ENCODE peak calls at places on chromosome 5, in four cellular contexts. R, N, B and Y are unnamed samples.

GRCh38 chr5:159217236-159217635 is 7.9 kb upstream of the RNF145 start:
- DNase-seq in R (no peak), N (no peak), B (no peak), Y (no peak)

GRCh38 chr5:51618234-51618633 is 235.0 kb downstream of the ISL1 start:
- DNase-seq in R (no peak), N (no peak), B (no peak), Y (no peak)

GRCh38 chr5:158435161-158435616 is 576.2 kb upstream of the CLINT1 start:
- DNase-seq in R (no peak), N (no peak), B (peak), Y (no peak)

GRCh38 chr5:141186897-141187512 is at the start of gene PCDHB9:
- DNase-seq in R (no peak), N (no peak), B (no peak), Y (peak)

GRCh38 chr5:96629774-96630173 is 32.4 kb upstream of the CAST start:
- DNase-seq in R (no peak), N (no peak), B (peak), Y (peak)

GRCh38 chr5:1471240-1471853 is 26.1 kb upstream of the SLC6A3 start:
- DNase-seq in R (no peak), N (no peak), B (no peak), Y (no peak)

GRCh38 chr5:146751781-146752401 is 126.7 kb downstream of the PPP2R2B start:
- DNase-seq in R (no peak), N (no peak), B (no peak), Y (no peak)

GRCh38 chr5:98997000-98997399 is 68.2 kb upstream of the CHD1 start:
- DNase-seq in R (no peak), N (no peak), B (peak), Y (no peak)

GRCh38 chr5:153584561-153585359 is 94.3 kb downstream of the GRIA1 start:
- DNase-seq in R (no peak), N (no peak), B (no peak), Y (no peak)

GRCh38 chr5:52491071-52491828 is 296.5 kb upstream of the ITGA1 start:
- DNase-seq in R (no peak), N (no peak), B (no peak), Y (no peak)

GRCh38 chr5:112529525-112529924 is 110.4 kb upstream of the EPB41L4A start:
- DNase-seq in R (no peak), N (no peak), B (no peak), Y (no peak)

GRCh38 chr5:154159343-154159742 is 31.2 kb upstream of the GALNT10 start:
- DNase-seq in R (no peak), N (no peak), B (peak), Y (no peak)

GRCh38 chr5:139391570-139392323 is 2.0 kb upstream of the MZB1 start:
- DNase-seq in R (no peak), N (no peak), B (no peak), Y (peak)

GRCh38 chr5:153523831-153524230 is 33.4 kb downstream of the GRIA1 start:
- DNase-seq in R (no peak), N (peak), B (peak), Y (no peak)

GRCh38 chr5:131384616-131385214 is 120.9 kb downstream of the CDC42SE2 start:
- DNase-seq in R (no peak), N (no peak), B (no peak), Y (no peak)

GRCh38 chr5:102802704-102803458 is 47.8 kb downstream of the PAM start:
- DNase-seq in R (no peak), N (no peak), B (no peak), Y (no peak)

GRCh38 chr5:42874621-42875198 is 63.0 kb upstream of the SELENOP start:
- DNase-seq in R (no peak), N (no peak), B (no peak), Y (no peak)

GRCh38 chr5:178788381-178789085 is 58.1 kb upstream of the ZNF354A start:
- DNase-seq in R (no peak), N (no peak), B (no peak), Y (no peak)

GRCh38 chr5:110880413-110880812 is 141.6 kb downstream of the SLC25A46 start:
- DNase-seq in R (no peak), N (peak), B (peak), Y (peak)

GRCh38 chr5:31502506-31502905 is 29.4 kb downstream of the DROSHA start:
- DNase-seq in R (peak), N (no peak), B (no peak), Y (no peak)

GRCh38 chr5:124021066-124021641 is 509.2 kb downstream of the CSNK1G3 start:
- DNase-seq in R (no peak), N (no peak), B (no peak), Y (no peak)

GRCh38 chr5:58042933-58043606 is 416.8 kb downstream of the PLK2 start:
- DNase-seq in R (no peak), N (no peak), B (peak), Y (no peak)

GRCh38 chr5:179255527-179256228 is 89.6 kb downstream of the ADAMTS2 start:
- DNase-seq in R (no peak), N (no peak), B (no peak), Y (no peak)

GRCh38 chr5:72066658-72067057 is 40.6 kb upstream of the MAP1B start:
- DNase-seq in R (no peak), N (no peak), B (peak), Y (peak)

GRCh38 chr5:97127727-97128126 is 14.7 kb downstream of the LIX1 start:
- DNase-seq in R (no peak), N (no peak), B (no peak), Y (no peak)

GRCh38 chr5:122394313-122394712 is 82.3 kb downstream of the SNCAIP start:
- DNase-seq in R (no peak), N (no peak), B (no peak), Y (no peak)

GRCh38 chr5:31113666-31114065 is 79.8 kb upstream of the CDH6 start:
- DNase-seq in R (no peak), N (no peak), B (no peak), Y (no peak)

GRCh38 chr5:106397700-106398099 is 1273.0 kb downstream of the EFNA5 start:
- DNase-seq in R (no peak), N (no peak), B (peak), Y (peak)

GRCh38 chr5:73596705-73597328 is 29.2 kb upstream of the ARHGEF28 start:
- DNase-seq in R (no peak), N (peak), B (peak), Y (peak)

GRCh38 chr5:116992681-116993080 is 418.1 kb upstream of the SEMA6A start:
- DNase-seq in R (no peak), N (no peak), B (no peak), Y (no peak)

DNA sequence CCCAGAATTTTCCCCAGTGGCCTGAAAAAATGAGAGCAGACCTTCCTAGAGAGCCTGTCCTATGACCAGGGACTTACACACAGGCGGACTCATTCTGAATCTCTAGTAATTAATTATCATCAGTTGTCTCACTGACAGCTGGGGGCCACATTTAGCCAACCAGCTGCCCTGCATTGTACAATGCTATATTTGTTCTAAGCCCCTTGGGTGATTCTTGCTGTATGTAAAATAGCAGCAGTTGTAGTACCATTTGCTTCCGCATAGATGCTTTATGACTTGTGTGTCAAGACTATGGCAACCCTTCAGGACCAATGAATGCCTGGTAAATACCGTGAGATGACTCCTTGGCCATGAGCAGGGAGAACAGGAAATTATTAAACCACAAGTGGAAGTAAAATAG is 415.4 kb upstream of the SEMA6A start:
- DNase-seq in R (no peak), N (no peak), B (no peak), Y (no peak)
- TF ChIP-seq CTCF in R (no peak), N (no peak), B (no peak), Y (no peak)

DNA sequence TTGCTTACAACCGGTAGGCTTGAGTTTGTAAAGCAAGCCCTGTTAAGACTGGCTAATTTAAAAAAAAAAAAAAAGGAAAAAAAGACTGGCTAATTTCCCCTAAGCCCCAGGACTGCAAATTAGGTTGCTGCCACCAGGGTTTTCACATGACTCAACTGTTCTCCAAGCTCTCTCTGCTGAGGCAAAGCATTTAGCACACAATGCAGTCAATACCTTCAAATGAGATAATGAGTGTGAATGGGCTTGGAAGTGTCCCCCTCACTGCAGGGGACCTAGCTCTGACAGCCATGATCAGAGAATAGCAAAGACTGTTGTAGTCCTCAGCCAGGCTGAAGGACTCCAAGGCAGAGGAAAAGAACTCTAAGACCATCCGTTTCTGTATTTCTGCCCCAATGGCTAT is 42.8 kb upstream of the ZSWIM6 start:
- DNase-seq in R (no peak), N (no peak), B (no peak), Y (no peak)
- TF ChIP-seq CTCF in R (no peak), N (no peak), B (peak), Y (peak)

GRCh38 chr5:65070026-65070425 is 301.3 kb downstream of the CWC27 start:
- DNase-seq in R (no peak), N (no peak), B (no peak), Y (no peak)
- TF ChIP-seq CTCF in R (no peak), N (no peak), B (no peak), Y (no peak)

GRCh38 chr5:170393958-170394357 is 4.8 kb upstream of the KCNMB1 start:
- DNase-seq in R (no peak), N (no peak), B (no peak), Y (no peak)

GRCh38 chr5:170389250-170389902 is at the start of gene KCNMB1:
- DNase-seq in R (no peak), N (no peak), B (no peak), Y (no peak)

GRCh38 chr5:170397059-170397458 is 7.9 kb upstream of the KCNMB1 start:
- DNase-seq in R (no peak), N (no peak), B (no peak), Y (no peak)

GRCh38 chr5:170390472-170390871 is 1.3 kb upstream of the KCNMB1 start:
- DNase-seq in R (no peak), N (no peak), B (no peak), Y (no peak)

DNA sequence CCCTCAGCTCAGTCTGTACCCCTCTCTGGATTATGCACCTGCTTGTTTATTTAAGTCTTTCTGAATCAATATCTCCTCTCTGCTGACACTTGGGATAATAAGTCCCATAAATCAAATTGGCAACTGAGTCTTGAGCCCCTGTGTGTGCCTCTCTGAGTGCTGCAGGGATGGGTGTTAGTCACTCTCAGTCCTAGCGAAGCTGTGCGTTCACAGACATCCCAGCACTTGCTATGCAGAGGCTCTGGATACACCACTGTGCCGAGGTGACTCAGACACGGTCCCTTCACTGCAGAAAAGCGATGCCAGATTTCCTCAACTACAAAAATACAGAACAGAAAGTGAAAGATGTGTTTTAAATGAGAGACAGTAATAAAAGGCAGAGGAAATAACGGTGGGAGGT is 4.1 kb upstream of the KCNMB1 start:
- DNase-seq in R (no peak), N (no peak), B (peak), Y (no peak)
- TF ChIP-seq CTCF in R (no peak), N (no peak), B (no peak), Y (no peak)

GRCh38 chr5:89929173-89929572 is 480.4 kb downstream of the CETN3 start:
- DNase-seq in R (no peak), N (no peak), B (no peak), Y (no peak)
- TF ChIP-seq CTCF in R (no peak), N (no peak), B (peak), Y (no peak)

GRCh38 chr5:66498791-66499207 is 97.4 kb upstream of the MAST4 start:
- DNase-seq in R (no peak), N (no peak), B (peak), Y (no peak)
- TF ChIP-seq CTCF in R (no peak), N (no peak), B (peak), Y (no peak)

GRCh38 chr5:28017178-28017577 is 978.8 kb upstream of the CDH9 start:
- DNase-seq in R (no peak), N (no peak), B (no peak), Y (no peak)
- TF ChIP-seq CTCF in R (no peak), N (no peak), B (no peak), Y (no peak)

GRCh38 chr5:168943999-168944398 is 356.9 kb downstream of the SLIT3 start:
- DNase-seq in R (no peak), N (no peak), B (no peak), Y (no peak)

GRCh38 chr5:168946363-168946762 is 354.6 kb downstream of the SLIT3 start:
- DNase-seq in R (no peak), N (no peak), B (peak), Y (no peak)

GRCh38 chr5:168950241-168950951 is 350.5 kb downstream of the SLIT3 start:
- DNase-seq in R (no peak), N (no peak), B (no peak), Y (no peak)

GRCh38 chr5:168948746-168949145 is 352.2 kb downstream of the SLIT3 start:
- DNase-seq in R (no peak), N (no peak), B (no peak), Y (no peak)

DNA sequence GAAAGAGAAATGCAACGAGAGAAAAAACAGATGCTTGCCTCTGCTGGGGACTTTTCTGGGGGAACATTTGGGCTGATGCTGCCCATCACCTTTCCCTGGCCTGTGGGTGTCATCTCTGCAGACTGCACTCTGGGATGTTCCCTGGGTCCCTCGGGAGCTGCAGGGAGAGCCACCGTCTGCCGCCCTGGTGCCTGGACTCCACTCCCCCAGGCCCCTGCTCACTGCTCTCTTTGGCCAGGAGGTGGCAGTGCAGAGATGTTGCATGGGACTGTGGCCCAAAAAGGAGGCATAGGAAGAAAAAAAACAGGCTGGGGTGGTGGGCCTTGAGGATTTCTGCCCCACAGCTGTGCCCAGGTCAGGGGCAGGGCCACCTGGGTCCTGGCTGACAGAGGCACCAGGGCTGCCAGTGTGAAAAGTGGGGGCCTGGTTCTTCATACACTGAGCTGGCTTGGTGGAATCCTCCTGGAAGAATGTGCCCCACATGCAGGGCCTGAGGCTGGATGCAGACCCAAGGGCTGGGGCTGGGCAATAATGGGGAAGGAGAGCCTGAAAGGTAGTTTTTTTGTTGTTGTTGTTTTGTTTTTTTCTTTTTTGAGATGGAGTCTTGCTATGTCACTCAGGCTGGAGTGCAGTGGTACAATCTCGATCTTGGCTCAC is 353.6 kb downstream of the SLIT3 start:
- DNase-seq in R (no peak), N (peak), B (peak), Y (peak)
- TF ChIP-seq CTCF in R (peak), N (peak), B (peak), Y (peak)

GRCh38 chr5:151182976-151183375 is 25.4 kb upstream of the ANXA6 start:
- DNase-seq in R (no peak), N (no peak), B (no peak), Y (no peak)

GRCh38 chr5:151184316-151185042 is 26.9 kb upstream of the ANXA6 start:
- DNase-seq in R (no peak), N (no peak), B (no peak), Y (no peak)

GRCh38 chr5:151182501-151182900 is 24.9 kb upstream of the ANXA6 start:
- DNase-seq in R (no peak), N (no peak), B (no peak), Y (no peak)

GRCh38 chr5:151181818-151182217 is 24.2 kb upstream of the ANXA6 start:
- DNase-seq in R (no peak), N (no peak), B (no peak), Y (no peak)

GRCh38 chr5:151183451-151184245 is 26.1 kb upstream of the ANXA6 start:
- DNase-seq in R (no peak), N (no peak), B (no peak), Y (no peak)
- TF ChIP-seq CTCF in R (no peak), N (no peak), B (no peak), Y (no peak)